ENCODE peak calls at places on chromosomes 12 and 14, in eight cellular contexts. P is pancreas; B is cardiac muscle cell; E is SK-N-SH; Q is heart right ventricle; K is foreskin keratinocyte; J is CD4-positive, alpha-beta T cell; F is AG04450. V is an unnamed sample.

GRCh38 chr14:44396226-44396625 is 110.9 kb downstream of the FSCB start:
- DNase-seq in P (no peak), B (no peak), E (no peak), Q (no peak), K (no peak), J (no peak), F (no peak), V (no peak)

GRCh38 chr12:108855284-108856169 is 1.9 kb downstream of the SSH1 start:
- DNase-seq in P (no peak), B (peak), E (no peak), Q (no peak), K (no peak), J (no peak), F (no peak), V (no peak)

GRCh38 chr14:105086833-105087307 is 21.6 kb upstream of the GPR132 start:
- DNase-seq in P (peak), B (peak), E (peak), Q (peak), K (no peak), J (peak), F (no peak), V (no peak)

GRCh38 chr12:47832263-47832933 is 12.7 kb upstream of the HDAC7 start:
- DNase-seq in P (no peak), B (no peak), E (no peak), Q (no peak), K (no peak), J (no peak), F (no peak), V (no peak)

GRCh38 chr14:36367985-36368774 is 47.7 kb upstream of the MBIP start:
- DNase-seq in P (no peak), B (no peak), E (no peak), Q (no peak), K (no peak), J (no peak), F (no peak), V (no peak)

GRCh38 chr12:19967486-19967885 is 400.9 kb upstream of the PDE3A start:
- DNase-seq in P (no peak), B (no peak), E (no peak), Q (no peak), K (peak), J (no peak), F (peak), V (peak)

GRCh38 chr12:96981053-96981452 is 74.0 kb downstream of the NEDD1 start:
- DNase-seq in P (no peak), B (no peak), E (no peak), Q (no peak), K (no peak), J (no peak), F (peak), V (peak)

GRCh38 chr14:65167072-65167645 is 64.8 kb upstream of the MAX start:
- DNase-seq in P (no peak), B (no peak), E (no peak), Q (no peak), K (no peak), J (no peak), F (no peak), V (no peak)

GRCh38 chr14:103854822-103855733 is 7.7 kb upstream of the PPP1R13B start:
- DNase-seq in P (peak), B (peak), E (peak), Q (peak), K (no peak), J (no peak), F (no peak), V (no peak)

GRCh38 chr12:52063986-52064649 is 5.7 kb upstream of the ATG101 start:
- DNase-seq in P (peak), B (no peak), E (no peak), Q (peak), K (no peak), J (no peak), F (peak), V (no peak)

GRCh38 chr12:94271351-94271750 is 123.0 kb downstream of the PLXNC1 start:
- DNase-seq in P (no peak), B (no peak), E (no peak), Q (no peak), K (no peak), J (no peak), F (no peak), V (no peak)

GRCh38 chr12:22700126-22700525 is 75.2 kb downstream of the ETNK1 start:
- DNase-seq in P (no peak), B (no peak), E (no peak), Q (no peak), K (no peak), J (no peak), F (no peak), V (peak)

GRCh38 chr12:131871677-131872076 is 22.7 kb upstream of the ULK1 start:
- DNase-seq in P (no peak), B (no peak), E (peak), Q (no peak), K (no peak), J (no peak), F (no peak), V (no peak)

GRCh38 chr14:72812292-72812851 is 81.5 kb downstream of the DPF3 start:
- DNase-seq in P (no peak), B (peak), E (no peak), Q (peak), K (peak), J (no peak), F (no peak), V (no peak)

GRCh38 chr14:68968051-68968450 is 11.1 kb downstream of the ACTN1 start:
- DNase-seq in P (no peak), B (no peak), E (no peak), Q (no peak), K (no peak), J (peak), F (no peak), V (no peak)

GRCh38 chr12:111776836-111777344 is 10.2 kb downstream of the ALDH2 start:
- DNase-seq in P (no peak), B (no peak), E (no peak), Q (no peak), K (no peak), J (no peak), F (no peak), V (no peak)

GRCh38 chr14:91425720-91426032 is 8.1 kb upstream of the CCDC88C start:
- DNase-seq in P (no peak), B (no peak), E (no peak), Q (no peak), K (no peak), J (no peak), F (no peak), V (no peak)

GRCh38 chr14:61601923-61602732 is 93.2 kb upstream of the HIF1A start:
- DNase-seq in P (no peak), B (no peak), E (no peak), Q (no peak), K (no peak), J (no peak), F (no peak), V (no peak)

GRCh38 chr14:48323655-48324054 is 648.2 kb upstream of the MDGA2 start:
- DNase-seq in P (no peak), B (no peak), E (no peak), Q (no peak), K (peak), J (no peak), F (no peak), V (peak)

GRCh38 chr14:24674204-24674970 is 40.4 kb upstream of the GZMB start:
- DNase-seq in P (no peak), B (no peak), E (no peak), Q (no peak), K (no peak), J (peak), F (no peak), V (no peak)

GRCh38 chr14:90611936-90612335 is 204.3 kb downstream of the TTC7B start:
- DNase-seq in P (no peak), B (no peak), E (no peak), Q (no peak), K (no peak), J (no peak), F (no peak), V (no peak)

GRCh38 chr12:269216-269615 is 6.6 kb upstream of the SLC6A13 start:
- DNase-seq in P (no peak), B (peak), E (no peak), Q (no peak), K (no peak), J (no peak), F (no peak), V (no peak)

GRCh38 chr14:63867926-63868921 is 15.4 kb downstream of the SYNE2 start:
- DNase-seq in P (no peak), B (no peak), E (no peak), Q (no peak), K (no peak), J (no peak), F (no peak), V (no peak)

GRCh38 chr12:62014330-62014729 is 245.9 kb upstream of the USP15 start:
- DNase-seq in P (no peak), B (no peak), E (no peak), Q (no peak), K (no peak), J (no peak), F (no peak), V (no peak)

GRCh38 chr12:94558612-94559011 is 91.7 kb downstream of the TMCC3 start:
- DNase-seq in P (no peak), B (no peak), E (no peak), Q (no peak), K (no peak), J (no peak), F (no peak), V (no peak)

GRCh38 chr14:38124496-38124895 is 83.2 kb upstream of the SSTR1 start:
- DNase-seq in P (no peak), B (no peak), E (no peak), Q (no peak), K (no peak), J (no peak), F (no peak), V (no peak)

GRCh38 chr12:4908694-4909396 is 860 bp upstream of the KCNA1 start:
- DNase-seq in P (no peak), B (peak), E (peak), Q (no peak), K (no peak), J (no peak), F (no peak), V (no peak)

GRCh38 chr12:69239922-69240624 is 704 bp downstream of the CPSF6 start:
- DNase-seq in P (peak), B (peak), E (peak), Q (peak), K (no peak), J (peak), F (no peak), V (no peak)

GRCh38 chr12:53761306-53761705 is 9.5 kb upstream of the CISTR start:
- DNase-seq in P (no peak), B (no peak), E (no peak), Q (no peak), K (no peak), J (no peak), F (no peak), V (no peak)

GRCh38 chr12:10968765-10969456 is 17.8 kb downstream of the TAS2R50 start:
- DNase-seq in P (peak), B (no peak), E (no peak), Q (peak), K (peak), J (no peak), F (peak), V (no peak)

GRCh38 chr12:108301346-108301745 is 37.8 kb downstream of the CMKLR1 start:
- DNase-seq in P (no peak), B (no peak), E (no peak), Q (no peak), K (no peak), J (no peak), F (no peak), V (no peak)

GRCh38 chr14:92832137-92832700 is 38.1 kb downstream of the GOLGA5 start:
- DNase-seq in P (no peak), B (no peak), E (no peak), Q (no peak), K (no peak), J (no peak), F (no peak), V (no peak)

GRCh38 chr14:85572021-85572420 is 42.1 kb downstream of the FLRT2 start:
- DNase-seq in P (no peak), B (peak), E (no peak), Q (no peak), K (no peak), J (no peak), F (no peak), V (no peak)

GRCh38 chr14:78136695-78137094 is 33.5 kb upstream of the NRXN3 start:
- DNase-seq in P (no peak), B (no peak), E (no peak), Q (no peak), K (no peak), J (no peak), F (no peak), V (no peak)

GRCh38 chr14:69547701-69548348 is 26.8 kb downstream of the CCDC177 start:
- DNase-seq in P (no peak), B (peak), E (peak), Q (no peak), K (no peak), J (no peak), F (no peak), V (no peak)

GRCh38 chr14:65599375-65599774 is 186.8 kb downstream of the FUT8 start:
- DNase-seq in P (no peak), B (no peak), E (no peak), Q (no peak), K (no peak), J (no peak), F (no peak), V (no peak)

GRCh38 chr12:29317556-29318363 is 63.2 kb downstream of the ERGIC2 start:
- DNase-seq in P (no peak), B (peak), E (peak), Q (peak), K (peak), J (peak), F (no peak), V (peak)

DNA sequence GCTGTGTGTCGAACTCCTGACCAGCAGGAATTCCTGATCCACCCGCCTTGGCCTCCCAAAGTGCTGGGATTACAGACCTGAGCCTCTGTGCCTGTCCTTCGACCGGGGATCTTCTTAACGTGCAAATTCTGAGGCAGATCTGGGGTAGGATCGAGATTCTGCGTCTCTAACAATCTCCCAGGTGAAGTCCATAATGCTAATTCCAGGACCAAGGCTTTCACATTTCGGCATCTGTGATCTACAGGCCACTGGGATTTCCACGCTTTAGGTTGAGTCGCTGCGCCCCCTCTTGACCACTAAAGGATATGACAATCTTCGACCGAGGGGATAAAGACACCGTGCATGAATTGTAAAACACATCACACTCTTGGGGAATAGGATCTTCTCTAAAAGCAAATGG is 24.8 kb downstream of the FOS start:
- DNase-seq in P (peak), B (peak), E (peak), Q (no peak), K (no peak), J (peak), F (no peak), V (no peak)
- TF ChIP-seq CTCF in P (peak), B (peak), E (peak), Q (peak), K (peak), J (peak), F (peak), V (peak)

GRCh38 chr14:67619446-67620216 is at the start of gene ARG2:
- DNase-seq in P (peak), B (peak), E (peak), Q (peak), K (peak), J (peak), F (peak), V (peak)
- TF ChIP-seq CTCF in P (no peak), B (peak), E (no peak), Q (no peak), K (peak), J (no peak), F (no peak), V (peak)

GRCh38 chr12:120903818-120904773 is at the start of gene SPPL3:
- DNase-seq in P (peak), B (peak), E (peak), Q (peak), K (no peak), J (peak), F (peak), V (no peak)
- TF ChIP-seq CTCF in P (no peak), B (no peak), E (no peak), Q (no peak), K (peak), J (no peak), F (no peak), V (no peak)

GRCh38 chr12:27305673-27306504 is 26.7 kb upstream of the BMAL2 start:
- DNase-seq in P (no peak), B (peak), E (peak), Q (no peak), K (no peak), J (no peak), F (no peak), V (no peak)
- TF ChIP-seq CTCF in P (peak), B (peak), E (peak), Q (peak), K (peak), J (peak), F (peak), V (no peak)

DNA sequence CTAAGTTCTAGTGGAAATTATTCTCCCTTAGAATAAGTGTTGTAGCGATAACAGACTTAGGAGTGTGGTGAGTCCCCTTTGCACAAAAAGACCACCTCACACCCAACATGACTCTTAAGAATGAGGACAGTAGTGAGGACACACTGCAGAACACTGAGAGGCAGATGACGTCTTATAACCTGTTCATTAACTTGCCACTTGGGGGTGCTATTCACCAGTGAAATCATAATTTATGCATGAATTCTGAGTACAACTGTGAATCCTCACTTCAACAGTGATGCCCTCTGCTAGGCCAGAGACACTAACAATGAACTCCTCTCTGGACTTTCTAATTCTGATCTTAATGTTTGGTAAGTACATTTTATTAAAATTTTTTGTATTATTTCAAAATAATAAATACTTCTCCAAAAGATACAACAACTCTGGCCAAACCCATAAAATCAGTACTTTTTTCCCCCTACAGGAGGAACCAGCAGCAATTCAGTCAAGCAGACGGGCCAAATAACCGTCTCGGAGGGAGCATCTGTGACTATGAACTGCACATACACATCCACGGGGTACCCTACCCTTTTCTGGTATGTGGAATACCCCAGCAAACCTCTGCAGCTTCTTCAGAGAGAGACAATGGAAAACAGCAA is 274.7 kb downstream of the DAD1 start:
- DNase-seq in P (no peak), B (peak), E (peak), Q (peak), K (no peak), J (no peak), F (no peak), V (no peak)
- TF ChIP-seq CTCF in P (peak), B (peak), E (peak), Q (peak), K (peak), J (no peak), F (peak), V (peak)

DNA sequence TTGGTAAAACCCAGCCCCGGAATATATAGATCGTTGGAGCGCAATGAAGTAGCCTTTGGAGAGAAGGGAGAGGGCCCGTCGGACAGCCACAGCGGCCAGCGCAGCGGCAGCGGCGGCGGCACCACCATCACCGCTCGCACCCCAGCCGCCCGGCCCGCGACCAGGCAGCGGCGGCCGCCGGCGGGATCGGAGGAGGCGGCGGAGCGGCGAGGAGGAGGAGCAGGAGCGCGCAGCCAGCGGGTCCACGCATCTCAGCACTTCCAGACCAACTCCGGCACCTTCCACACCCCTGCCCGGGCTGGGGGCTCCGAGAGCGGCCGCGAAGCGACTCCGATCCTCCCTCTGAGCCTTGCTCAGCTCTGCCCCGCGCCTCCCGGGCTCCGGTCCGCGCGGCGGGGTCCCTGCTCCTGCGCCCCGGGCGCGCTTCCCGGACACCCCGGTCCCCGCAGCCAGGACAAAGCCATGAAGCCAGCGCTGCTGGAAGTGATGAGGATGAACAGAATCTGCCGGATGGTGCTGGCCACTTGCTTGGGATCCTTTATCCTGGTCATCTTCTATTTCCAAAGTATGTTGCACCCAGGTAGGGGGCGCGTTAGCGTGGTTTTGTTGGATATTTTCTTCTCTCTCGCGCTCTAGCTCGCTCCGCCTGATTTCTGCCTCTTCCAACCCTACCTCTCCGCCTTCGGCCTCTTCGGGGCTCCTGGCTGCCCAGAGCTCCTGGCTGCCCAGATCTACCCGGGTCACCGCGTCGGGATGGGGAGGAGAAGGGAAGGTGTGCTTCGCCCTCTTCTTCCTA is 400 bp downstream of the CHST11 start:
- DNase-seq in P (peak), B (peak), E (peak), Q (peak), K (peak), J (peak), F (peak), V (no peak)
- TF ChIP-seq CTCF in P (no peak), B (peak), E (peak), Q (peak), K (peak), J (peak), F (peak), V (peak)

GRCh38 chr12:6827982-6828670 is at the start of gene P3H3:
- DNase-seq in P (peak), B (peak), E (peak), Q (peak), K (no peak), J (no peak), F (no peak), V (no peak)

GRCh38 chr12:6831021-6831420 is 2.8 kb downstream of the P3H3 start:
- DNase-seq in P (no peak), B (no peak), E (no peak), Q (no peak), K (no peak), J (no peak), F (no peak), V (no peak)

GRCh38 chr12:6828671-6829531 is 694 bp downstream of the P3H3 start:
- DNase-seq in P (peak), B (peak), E (peak), Q (peak), K (no peak), J (no peak), F (no peak), V (no peak)

GRCh38 chr12:6830286-6830892 is 2.2 kb downstream of the P3H3 start:
- DNase-seq in P (no peak), B (no peak), E (no peak), Q (no peak), K (no peak), J (no peak), F (no peak), V (no peak)

DNA sequence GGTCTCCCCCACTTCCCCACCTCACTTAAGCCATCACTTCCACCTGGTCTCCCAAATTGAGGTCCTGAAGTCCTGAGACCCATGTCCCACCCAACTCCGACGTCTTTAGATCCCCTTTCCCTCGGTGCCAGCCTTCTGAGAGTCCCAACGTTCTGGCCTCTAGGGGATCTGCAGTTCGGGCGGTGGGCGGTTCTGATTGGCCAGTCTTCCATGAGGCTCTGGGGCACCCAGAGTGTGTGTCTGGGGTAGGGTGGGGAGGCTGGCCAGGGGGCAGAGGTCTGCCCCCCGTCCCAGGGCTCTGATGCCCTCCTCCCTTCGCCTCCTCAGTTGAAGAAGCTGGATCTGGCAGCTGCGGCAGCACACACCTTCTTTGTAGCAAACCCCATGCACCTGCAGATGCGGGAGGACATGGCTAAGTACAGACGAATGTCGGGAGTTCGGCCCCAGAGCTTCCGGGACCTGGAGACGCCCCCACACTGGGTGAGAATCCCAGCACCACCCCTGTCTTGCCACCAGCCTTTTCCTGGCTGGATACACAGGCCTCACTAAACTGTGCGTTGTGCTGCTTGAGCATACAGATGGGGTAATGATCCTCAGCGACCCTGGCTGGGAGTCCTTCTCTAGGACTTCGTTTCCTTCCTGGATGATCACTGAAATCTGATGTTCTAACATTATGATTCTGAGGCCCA is 1.5 kb downstream of the P3H3 start:
- DNase-seq in P (peak), B (peak), E (peak), Q (no peak), K (no peak), J (no peak), F (no peak), V (no peak)
- TF ChIP-seq CTCF in P (no peak), B (peak), E (peak), Q (no peak), K (peak), J (no peak), F (peak), V (peak)

V was measured in kidney epithelial cell.